ENCODE peak calls at places on chromosome 11, in eight cellular contexts. One of them, this sample, is unnamed. For H3K4me1, the result is how much of the 10 kb centered on the place peaks cover.

GRCh38 chr11:20474176-20474950 is 86.8 kb downstream of the PRMT3 start:
- DNase-seq in endothelial cell of umbilical vein: peak
- DNase-seq in left ventricle myocardium inferior: peak
- DNase-seq in upper lobe of right lung: no peak
- DNase-seq in cardiac muscle cell: peak
- DNase-seq in uterus: peak
- DNase-seq in ovary: no peak
- DNase-seq in neuronal stem cell: no peak
- DNase-seq in this sample: no peak

GRCh38 chr11:43925063-43925931 is 17.1 kb upstream of the C11orf96 start:
- DNase-seq in endothelial cell of umbilical vein: peak
- DNase-seq in uterus: no peak
- DNase-seq in left ventricle myocardium inferior: no peak
- DNase-seq in cardiac muscle cell: no peak
- DNase-seq in neuronal stem cell: no peak
- DNase-seq in ovary: no peak
- DNase-seq in upper lobe of right lung: no peak
- DNase-seq in this sample: no peak

GRCh38 chr11:77879218-77879617 is 58.3 kb downstream of the AAMDC start:
- DNase-seq in neuronal stem cell: no peak
- DNase-seq in left ventricle myocardium inferior: peak
- DNase-seq in cardiac muscle cell: no peak
- DNase-seq in ovary: peak
- DNase-seq in endothelial cell of umbilical vein: no peak
- DNase-seq in upper lobe of right lung: no peak
- DNase-seq in uterus: peak
- DNase-seq in this sample: no peak

GRCh38 chr11:27820249-27820648 is 120.0 kb upstream of the BDNF start:
- DNase-seq in left ventricle myocardium inferior: no peak
- DNase-seq in uterus: no peak
- DNase-seq in ovary: no peak
- DNase-seq in upper lobe of right lung: no peak
- DNase-seq in neuronal stem cell: no peak
- DNase-seq in cardiac muscle cell: no peak
- DNase-seq in endothelial cell of umbilical vein: no peak
- DNase-seq in this sample: no peak

GRCh38 chr11:134557571-134558257 is 145.7 kb upstream of the B3GAT1 start:
- DNase-seq in left ventricle myocardium inferior: no peak
- DNase-seq in ovary: no peak
- DNase-seq in cardiac muscle cell: no peak
- DNase-seq in neuronal stem cell: no peak
- DNase-seq in endothelial cell of umbilical vein: no peak
- DNase-seq in upper lobe of right lung: peak
- DNase-seq in uterus: no peak
- DNase-seq in this sample: no peak

GRCh38 chr11:69468236-69468635 is 13.2 kb upstream of the LINC01488 start:
- DNase-seq in endothelial cell of umbilical vein: no peak
- DNase-seq in neuronal stem cell: no peak
- DNase-seq in uterus: no peak
- DNase-seq in upper lobe of right lung: no peak
- DNase-seq in cardiac muscle cell: no peak
- DNase-seq in left ventricle myocardium inferior: peak
- DNase-seq in ovary: no peak
- DNase-seq in this sample: no peak

GRCh38 chr11:60777572-60777971 is 7.6 kb upstream of the MS4A10 start:
- DNase-seq in neuronal stem cell: no peak
- DNase-seq in left ventricle myocardium inferior: peak
- DNase-seq in cardiac muscle cell: no peak
- DNase-seq in ovary: no peak
- DNase-seq in upper lobe of right lung: peak
- DNase-seq in endothelial cell of umbilical vein: peak
- DNase-seq in uterus: peak
- DNase-seq in this sample: no peak

GRCh38 chr11:128904303-128904871 is 13.2 kb downstream of the KCNJ5 start:
- DNase-seq in upper lobe of right lung: no peak
- DNase-seq in endothelial cell of umbilical vein: no peak
- DNase-seq in ovary: no peak
- DNase-seq in uterus: no peak
- DNase-seq in left ventricle myocardium inferior: no peak
- DNase-seq in neuronal stem cell: no peak
- DNase-seq in cardiac muscle cell: no peak
- DNase-seq in this sample: no peak

GRCh38 chr11:45455536-45455935 is 169.4 kb upstream of the SYT13 start:
- DNase-seq in upper lobe of right lung: no peak
- DNase-seq in ovary: no peak
- DNase-seq in cardiac muscle cell: no peak
- DNase-seq in left ventricle myocardium inferior: no peak
- DNase-seq in uterus: no peak
- DNase-seq in endothelial cell of umbilical vein: no peak
- DNase-seq in neuronal stem cell: no peak
- DNase-seq in this sample: no peak

GRCh38 chr11:76602431-76602861 is 68.1 kb downstream of the LRRC32 start:
- DNase-seq in left ventricle myocardium inferior: peak
- DNase-seq in upper lobe of right lung: no peak
- DNase-seq in neuronal stem cell: no peak
- DNase-seq in cardiac muscle cell: no peak
- DNase-seq in ovary: peak
- DNase-seq in uterus: peak
- DNase-seq in endothelial cell of umbilical vein: peak
- DNase-seq in this sample: no peak

GRCh38 chr11:16987205-16987568 is 27.0 kb downstream of the PLEKHA7 start:
- DNase-seq in neuronal stem cell: no peak
- DNase-seq in ovary: peak
- DNase-seq in left ventricle myocardium inferior: no peak
- DNase-seq in endothelial cell of umbilical vein: no peak
- DNase-seq in uterus: peak
- DNase-seq in upper lobe of right lung: no peak
- DNase-seq in cardiac muscle cell: peak
- DNase-seq in this sample: no peak

DNA sequence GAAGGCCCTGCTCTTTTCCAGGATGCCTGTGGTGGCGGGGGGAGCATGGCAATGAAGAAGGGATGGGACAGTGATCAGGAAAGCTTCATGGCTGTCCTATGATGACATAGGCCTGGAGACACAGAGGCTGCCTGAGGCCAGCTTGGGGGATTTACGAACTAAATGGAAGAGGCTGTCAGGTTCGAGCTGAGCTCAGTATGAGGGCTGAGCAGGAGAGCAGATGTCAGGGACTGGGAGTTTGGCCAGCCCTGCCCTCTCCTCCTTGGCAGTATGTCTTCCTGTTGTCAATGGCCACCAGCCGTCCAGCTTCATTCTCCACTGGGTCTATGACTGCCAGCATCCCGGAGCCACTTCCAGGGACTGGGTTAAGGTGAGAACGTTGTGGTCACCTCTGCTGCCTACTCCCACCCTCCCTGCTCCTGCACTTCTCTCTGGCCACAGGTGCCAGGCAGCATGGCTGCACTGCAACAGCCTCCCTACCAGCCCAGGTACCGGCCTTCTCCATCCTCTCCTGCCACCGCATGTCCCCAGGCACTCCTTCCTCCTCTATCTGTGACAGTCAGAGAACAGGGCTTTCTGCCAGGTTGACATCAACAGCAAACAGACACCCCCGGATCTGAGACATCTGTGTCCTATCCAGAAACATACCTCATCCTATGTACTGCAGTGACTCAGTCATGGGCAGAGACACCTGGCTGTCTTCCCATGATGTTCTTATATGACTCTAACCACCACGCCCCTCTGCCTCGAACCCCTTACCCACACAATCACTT is 75.1 kb downstream of the KIRREL3 start:
- DNase-seq in cardiac muscle cell: no peak
- DNase-seq in upper lobe of right lung: no peak
- DNase-seq in ovary: no peak
- DNase-seq in neuronal stem cell: no peak
- DNase-seq in left ventricle myocardium inferior: no peak
- DNase-seq in uterus: no peak
- DNase-seq in endothelial cell of umbilical vein: no peak
- DNase-seq in this sample: no peak
- H3K4me1 ChIP-seq in cardiac muscle cell: under half
- H3K4me1 ChIP-seq in upper lobe of right lung: under half
- H3K4me1 ChIP-seq in ovary: under half
- H3K4me1 ChIP-seq in neuronal stem cell: under half
- H3K4me1 ChIP-seq in left ventricle myocardium inferior: under half
- H3K4me1 ChIP-seq in uterus: under half
- H3K4me1 ChIP-seq in endothelial cell of umbilical vein: under half
- H3K4me1 ChIP-seq in this sample: under half

GRCh38 chr11:9762531-9762930 is 98.7 kb downstream of the SWAP70 start:
- DNase-seq in ovary: no peak
- DNase-seq in uterus: no peak
- DNase-seq in left ventricle myocardium inferior: no peak
- DNase-seq in endothelial cell of umbilical vein: no peak
- DNase-seq in upper lobe of right lung: no peak
- DNase-seq in cardiac muscle cell: no peak
- DNase-seq in neuronal stem cell: no peak
- DNase-seq in this sample: no peak
- H3K27ac ChIP-seq in ovary: no peak
- H3K27ac ChIP-seq in uterus: no peak
- H3K27ac ChIP-seq in left ventricle myocardium inferior: no peak
- H3K27ac ChIP-seq in endothelial cell of umbilical vein: no peak
- H3K27ac ChIP-seq in upper lobe of right lung: no peak
- H3K27ac ChIP-seq in cardiac muscle cell: no peak
- H3K27ac ChIP-seq in neuronal stem cell: no peak
- H3K27ac ChIP-seq in this sample: no peak

GRCh38 chr11:57323503-57324153 is 1.1 kb downstream of the TNKS1BP1 start:
- DNase-seq in uterus: no peak
- DNase-seq in cardiac muscle cell: no peak
- DNase-seq in left ventricle myocardium inferior: no peak
- DNase-seq in ovary: no peak
- DNase-seq in endothelial cell of umbilical vein: peak
- DNase-seq in neuronal stem cell: no peak
- DNase-seq in upper lobe of right lung: no peak
- DNase-seq in this sample: no peak
- H3K4me1 ChIP-seq in uterus: under half
- H3K4me1 ChIP-seq in cardiac muscle cell: under half
- H3K4me1 ChIP-seq in left ventricle myocardium inferior: half or more
- H3K4me1 ChIP-seq in ovary: under half
- H3K4me1 ChIP-seq in endothelial cell of umbilical vein: under half
- H3K4me1 ChIP-seq in neuronal stem cell: under half
- H3K4me1 ChIP-seq in upper lobe of right lung: half or more
- H3K4me1 ChIP-seq in this sample: under half

DNA sequence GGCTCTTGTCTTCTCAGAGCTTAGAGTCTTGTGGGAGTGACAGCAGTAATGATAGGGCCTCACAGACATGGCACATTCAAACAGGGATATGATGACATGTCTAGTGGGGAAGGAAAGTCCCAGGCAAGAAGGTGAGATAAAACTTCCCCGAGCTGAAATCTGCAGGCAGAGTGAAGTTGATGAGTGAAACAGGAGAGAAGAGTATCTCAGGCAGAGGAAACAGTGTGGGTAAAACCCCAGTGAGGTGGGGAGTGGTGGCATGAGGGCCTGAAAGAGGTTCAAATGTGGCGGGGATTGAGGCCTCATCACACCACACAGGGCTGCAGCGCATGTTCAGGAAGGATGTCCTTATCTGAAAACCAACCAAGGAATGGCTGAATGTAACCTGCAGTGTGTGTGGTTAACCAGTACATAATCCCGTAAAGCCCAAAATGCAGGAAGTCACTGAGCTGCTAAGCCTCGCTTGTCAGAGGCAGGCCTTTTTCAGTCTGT is 153.8 kb upstream of the E2F8 start:
- DNase-seq in left ventricle myocardium inferior: no peak
- DNase-seq in uterus: no peak
- DNase-seq in upper lobe of right lung: no peak
- DNase-seq in ovary: no peak
- DNase-seq in cardiac muscle cell: no peak
- DNase-seq in neuronal stem cell: no peak
- DNase-seq in endothelial cell of umbilical vein: no peak
- DNase-seq in this sample: no peak
- H3K27ac ChIP-seq in left ventricle myocardium inferior: no peak
- H3K27ac ChIP-seq in uterus: no peak
- H3K27ac ChIP-seq in upper lobe of right lung: no peak
- H3K27ac ChIP-seq in ovary: no peak
- H3K27ac ChIP-seq in cardiac muscle cell: no peak
- H3K27ac ChIP-seq in neuronal stem cell: no peak
- H3K27ac ChIP-seq in endothelial cell of umbilical vein: no peak
- H3K27ac ChIP-seq in this sample: no peak

GRCh38 chr11:67354314-67355022 is 1.1 kb upstream of the POLD4 start:
- DNase-seq in neuronal stem cell: no peak
- DNase-seq in left ventricle myocardium inferior: peak
- DNase-seq in endothelial cell of umbilical vein: peak
- DNase-seq in upper lobe of right lung: no peak
- DNase-seq in cardiac muscle cell: no peak
- DNase-seq in ovary: peak
- DNase-seq in uterus: peak
- DNase-seq in this sample: no peak

GRCh38 chr11:67355794-67356550 is 2.6 kb upstream of the POLD4 start:
- DNase-seq in uterus: no peak
- DNase-seq in ovary: no peak
- DNase-seq in cardiac muscle cell: no peak
- DNase-seq in upper lobe of right lung: peak
- DNase-seq in endothelial cell of umbilical vein: no peak
- DNase-seq in left ventricle myocardium inferior: no peak
- DNase-seq in neuronal stem cell: no peak
- DNase-seq in this sample: no peak

GRCh38 chr11:67353317-67354313 is at the start of gene POLD4:
- DNase-seq in upper lobe of right lung: peak
- DNase-seq in endothelial cell of umbilical vein: peak
- DNase-seq in neuronal stem cell: peak
- DNase-seq in cardiac muscle cell: peak
- DNase-seq in uterus: peak
- DNase-seq in ovary: peak
- DNase-seq in left ventricle myocardium inferior: peak
- DNase-seq in this sample: peak

GRCh38 chr11:67356551-67356866 is 3.2 kb upstream of the POLD4 start:
- DNase-seq in ovary: peak
- DNase-seq in uterus: no peak
- DNase-seq in neuronal stem cell: no peak
- DNase-seq in upper lobe of right lung: no peak
- DNase-seq in left ventricle myocardium inferior: no peak
- DNase-seq in endothelial cell of umbilical vein: no peak
- DNase-seq in cardiac muscle cell: no peak
- DNase-seq in this sample: no peak

DNA sequence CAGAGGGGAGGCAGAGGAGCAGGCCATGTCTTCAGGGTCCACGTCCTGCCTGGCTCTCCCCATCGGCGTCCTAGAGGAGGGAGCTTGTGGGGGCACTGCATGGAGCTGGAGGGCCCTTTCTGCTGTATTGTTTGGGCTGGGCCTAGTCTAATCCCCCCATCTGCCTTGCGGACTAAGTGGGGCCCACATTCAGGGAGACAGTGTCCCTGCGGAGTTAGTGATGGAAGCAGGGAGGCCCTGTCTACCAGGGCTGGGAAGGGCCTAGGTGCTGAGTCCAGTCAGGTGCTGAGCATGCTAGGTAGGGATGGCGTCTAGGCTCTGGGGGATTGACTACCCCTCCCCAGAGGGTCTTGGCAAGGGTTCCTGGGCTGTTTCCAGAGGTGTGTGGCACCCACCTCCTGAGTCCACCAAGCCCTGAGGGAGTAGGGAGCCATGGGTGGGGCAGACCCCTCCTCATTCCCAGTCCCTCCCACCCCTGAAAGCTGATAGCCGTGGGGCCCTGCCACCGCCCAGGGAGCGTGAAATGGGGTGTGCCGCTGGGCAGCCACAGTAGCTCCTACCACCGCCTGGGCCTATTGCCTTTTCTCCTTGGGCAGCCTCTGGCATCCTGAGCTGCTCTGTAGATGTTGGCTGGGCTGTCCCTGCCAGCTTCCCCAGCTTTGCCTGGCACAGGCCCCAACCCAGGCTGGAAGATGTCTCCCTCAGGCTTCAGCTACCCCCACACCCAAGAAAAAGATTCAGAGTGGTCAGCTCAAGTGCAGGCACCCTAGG is 1.9 kb upstream of the POLD4 start:
- DNase-seq in cardiac muscle cell: no peak
- DNase-seq in neuronal stem cell: no peak
- DNase-seq in upper lobe of right lung: no peak
- DNase-seq in uterus: no peak
- DNase-seq in endothelial cell of umbilical vein: no peak
- DNase-seq in ovary: peak
- DNase-seq in left ventricle myocardium inferior: no peak
- DNase-seq in this sample: no peak
- H3K4me1 ChIP-seq in cardiac muscle cell: under half
- H3K4me1 ChIP-seq in neuronal stem cell: under half
- H3K4me1 ChIP-seq in upper lobe of right lung: half or more
- H3K4me1 ChIP-seq in uterus: under half
- H3K4me1 ChIP-seq in endothelial cell of umbilical vein: under half
- H3K4me1 ChIP-seq in ovary: under half
- H3K4me1 ChIP-seq in left ventricle myocardium inferior: half or more
- H3K4me1 ChIP-seq in this sample: half or more